ENCODE peak calls at places on chromosomes 3 and 15, in six cellular contexts. Q is astrocyte of the spinal cord, S is GM12865, M is IMR-90, G is epithelial cell of esophagus, T is GM13976. N is an unnamed sample.

GRCh38 chr3:48423883-48424695 is 5.8 kb downstream of the PLXNB1 start:
- DNase-seq in Q (no peak), S (no peak), M (no peak), G (no peak), T (no peak), N (peak; percentile 76)

GRCh38 chr3:127547761-127548605 is 42.5 kb downstream of the TPRA1 start:
- DNase-seq in Q (peak; percentile 53), S (peak; percentile 56), M (peak; percentile 19), G (peak; percentile 33), T (peak; percentile 88), N (peak; percentile 88)

GRCh38 chr3:121072128-121072527 is 164.1 kb downstream of the STXBP5L start:
- DNase-seq in Q (no peak), S (no peak), M (no peak), G (no peak), T (no peak), N (no peak)

GRCh38 chr3:53750253-53751210 is 95.7 kb downstream of the CHDH start:
- DNase-seq in Q (no peak), S (peak; percentile 53), M (no peak), G (no peak), T (no peak), N (no peak)

GRCh38 chr15:90174140-90174891 is 26.8 kb upstream of the SEMA4B start:
- DNase-seq in Q (peak; percentile 46), S (no peak), M (no peak), G (no peak), T (no peak), N (peak; percentile 94)

GRCh38 chr3:113166719-113167492 is 44.5 kb upstream of the BOC start:
- DNase-seq in Q (peak; percentile 72), S (no peak), M (peak; percentile 65), G (peak; percentile 33), T (no peak), N (no peak)

GRCh38 chr15:41610048-41610447 is 50.2 kb upstream of the MGA start:
- DNase-seq in Q (no peak), S (no peak), M (no peak), G (peak; percentile 42), T (no peak), N (no peak)

GRCh38 chr15:51155906-51156305 is 61.2 kb upstream of the TNFAIP8L3 start:
- DNase-seq in Q (no peak), S (no peak), M (no peak), G (no peak), T (no peak), N (no peak)

GRCh38 chr3:48018841-48019240 is 2.6 kb upstream of the MAP4 start:
- DNase-seq in Q (peak; percentile 63), S (no peak), M (peak; percentile 81), G (peak; percentile 93), T (no peak), N (no peak)

GRCh38 chr3:170220871-170221270 is 1.4 kb upstream of the PRKCI start:
- DNase-seq in Q (no peak), S (no peak), M (peak; percentile 75), G (peak; percentile 43), T (no peak), N (no peak)

GRCh38 chr15:48858401-48858800 is 19.5 kb upstream of the EID1 start:
- DNase-seq in Q (peak; percentile 38), S (no peak), M (peak; percentile 70), G (peak; percentile 56), T (no peak), N (no peak)

GRCh38 chr3:61894988-61895935 is 333.9 kb downstream of the PTPRG start:
- DNase-seq in Q (peak; percentile 95), S (peak; percentile 91), M (peak; percentile 90), G (peak; percentile 96), T (peak; percentile 62), N (no peak)
- TF ChIP-seq CTCF in Q (no peak), S (no peak), M (no peak), G (no peak), T (no peak), N (no peak)

GRCh38 chr15:71386448-71387236 is 271.4 kb downstream of the THSD4 start:
- DNase-seq in Q (peak; percentile 38), S (peak; percentile 47), M (peak; percentile 38), G (peak; percentile 22), T (no peak), N (no peak)
- TF ChIP-seq CTCF in Q (peak; percentile 23), S (peak; percentile 15), M (peak; percentile 48), G (peak; percentile 29), T (no peak), N (peak; percentile 86)

DNA sequence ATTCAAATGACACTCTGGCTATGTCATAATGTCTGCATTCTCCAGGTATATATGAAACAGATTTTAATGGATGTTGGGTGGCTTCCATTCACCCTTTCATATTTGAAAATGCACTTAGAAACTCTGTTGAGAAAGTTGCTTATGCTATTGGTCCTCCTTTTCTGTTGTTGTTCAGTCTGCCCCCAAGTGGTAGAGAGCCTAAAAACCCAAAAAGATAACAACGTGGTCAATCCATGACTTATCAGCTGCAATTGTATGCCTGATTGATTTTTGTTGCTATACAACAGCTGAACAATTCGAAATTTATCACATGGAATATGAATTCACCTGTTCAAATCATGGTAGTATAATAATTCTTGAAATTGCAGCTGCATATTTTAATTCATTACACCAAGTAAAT is 279.8 kb downstream of the ROBO2 start:
- DNase-seq in Q (no peak), S (no peak), M (peak; percentile 39), G (peak; percentile 32), T (no peak), N (no peak)
- TF ChIP-seq CTCF in Q (peak; percentile 35), S (no peak), M (peak; percentile 42), G (peak; percentile 40), T (no peak), N (peak; percentile 56)

GRCh38 chr3:190326930-190327329 is 4.7 kb upstream of the CLDN1 start:
- DNase-seq in Q (peak; percentile 74), S (no peak), M (peak; percentile 60), G (no peak), T (no peak), N (no peak)
- TF ChIP-seq CTCF in Q (no peak), S (no peak), M (no peak), G (no peak), T (no peak), N (peak; percentile 47)

GRCh38 chr3:58288011-58288728 is 17.9 kb upstream of the RPP14 start:
- DNase-seq in Q (no peak), S (no peak), M (no peak), G (no peak), T (no peak), N (no peak)
- TF ChIP-seq CTCF in Q (no peak), S (no peak), M (no peak), G (no peak), T (no peak), N (peak; percentile 26)

GRCh38 chr3:111570404-111571030 is 24.6 kb downstream of the ZBED2 start:
- DNase-seq in Q (no peak), S (no peak), M (no peak), G (no peak), T (no peak), N (no peak)

GRCh38 chr3:111568355-111568754 is 26.4 kb downstream of the CD96 start:
- DNase-seq in Q (no peak), S (no peak), M (no peak), G (no peak), T (no peak), N (no peak)

GRCh38 chr3:111568906-111569305 is 26.2 kb downstream of the ZBED2 start:
- DNase-seq in Q (no peak), S (no peak), M (no peak), G (no peak), T (no peak), N (no peak)

GRCh38 chr3:111571272-111571671 is 23.9 kb downstream of the ZBED2 start:
- DNase-seq in Q (no peak), S (no peak), M (no peak), G (no peak), T (no peak), N (no peak)

GRCh38 chr3:111572061-111572460 is 23.1 kb downstream of the ZBED2 start:
- DNase-seq in Q (no peak), S (no peak), M (no peak), G (peak; percentile 30), T (no peak), N (no peak)
- TF ChIP-seq CTCF in Q (no peak), S (no peak), M (no peak), G (no peak), T (no peak), N (no peak)

DNA sequence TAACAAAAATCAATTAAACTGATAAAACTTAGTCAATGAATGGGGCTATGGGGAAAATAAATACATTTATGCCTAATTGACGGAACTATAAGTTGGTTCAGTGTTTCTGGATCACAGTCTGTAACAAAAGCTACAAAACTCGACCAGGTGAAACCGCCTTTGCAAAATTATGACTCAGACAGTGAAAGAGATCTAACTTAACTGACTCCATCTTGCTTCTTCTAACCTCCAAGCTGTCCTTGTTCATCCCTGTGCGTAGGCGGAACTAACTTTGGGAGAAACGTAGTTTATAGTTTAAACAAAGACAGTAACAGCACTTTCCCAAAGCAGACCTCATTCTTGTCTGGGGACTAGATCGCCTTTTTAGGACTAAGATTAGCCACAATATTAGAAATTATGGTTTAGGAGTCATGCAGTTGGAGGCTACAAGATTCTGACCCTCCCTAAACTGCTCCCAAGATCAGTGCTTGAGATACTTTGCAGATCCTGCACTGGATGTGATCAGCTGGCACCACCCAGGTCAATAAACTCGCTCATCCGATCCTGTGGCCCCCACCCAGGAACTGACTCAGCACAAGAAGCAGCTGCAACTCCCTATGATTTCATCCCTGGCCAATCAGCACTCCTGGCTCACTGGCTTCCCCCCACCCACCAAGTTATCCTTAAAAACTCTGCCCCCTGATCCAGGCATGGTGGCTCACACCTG is 7.2 kb upstream of the MFGE8 start:
- DNase-seq in Q (peak; percentile 62), S (no peak), M (peak; percentile 77), G (peak; percentile 91), T (no peak), N (no peak)
- TF ChIP-seq CTCF in Q (no peak), S (no peak), M (no peak), G (no peak), T (no peak), N (no peak)